ENCODE peak calls at places on chromosomes 5 and 9, in four cellular contexts. K is GM18507; Z is H54; Y is naive thymus-derived CD4-positive, alpha-beta T cell. L is an unnamed sample.

GRCh38 chr5:74631088-74631960 is 9.2 kb downstream of the ENC1 start:
- DNase-seq in K (peak), Z (no peak), Y (no peak), L (no peak)

GRCh38 chr5:128538249-128539037 is 398 bp upstream of the FBN2 start:
- DNase-seq in Y (peak), K (no peak), Z (no peak), L (no peak)

GRCh38 chr9:89814340-89815040 is 209.7 kb downstream of the GADD45G start:
- DNase-seq in Z (peak), K (no peak), Y (no peak), L (no peak)

GRCh38 chr9:21081999-21082398 is 4.3 kb upstream of the IFNB1 start:
- DNase-seq in Z (no peak), K (no peak), Y (no peak), L (no peak)

GRCh38 chr9:35681341-35682002 is 7.7 kb downstream of the CA9 start:
- DNase-seq in Y (no peak), K (no peak), Z (no peak), L (no peak)

GRCh38 chr9:134707031-134707680 is 65.6 kb downstream of the COL5A1 start:
- DNase-seq in Z (no peak), Y (no peak), K (no peak), L (no peak)

GRCh38 chr5:82635561-82636288 is 357.6 kb upstream of the RPS23 start:
- DNase-seq in Z (no peak), K (no peak), Y (no peak), L (no peak)

GRCh38 chr9:130074391-130075115 is 20.8 kb downstream of the GPR107 start:
- DNase-seq in Y (no peak), Z (no peak), K (no peak), L (no peak)

GRCh38 chr9:36135791-36136276 is 699 bp upstream of the GLIPR2 start:
- DNase-seq in Y (no peak), K (no peak), Z (no peak), L (no peak)

GRCh38 chr5:19855453-19855852 is 132.5 kb downstream of the CDH18 start:
- DNase-seq in Z (no peak), Y (no peak), K (no peak), L (no peak)

GRCh38 chr9:4962085-4962484 is 23.0 kb upstream of the JAK2 start:
- DNase-seq in K (no peak), Y (no peak), Z (no peak), L (no peak)

GRCh38 chr5:149938791-149939358 is 5.7 kb downstream of the PDE6A start:
- DNase-seq in K (no peak), Y (no peak), Z (peak), L (no peak)

GRCh38 chr9:100492952-100493351 is 20.0 kb downstream of the TMEFF1 start:
- DNase-seq in Z (no peak), K (no peak), Y (no peak), L (no peak)

GRCh38 chr5:142512680-142513042 is 173.2 kb downstream of the FGF1 start:
- DNase-seq in K (no peak), Z (peak), Y (no peak), L (no peak)